ENCODE peak calls at places on chromosomes 3 and 15, in eight cellular contexts. One of them, this sample, is unnamed.

GRCh38 chr3:62940763-62941632 is 65.8 kb upstream of the CADPS start:
- DNase-seq in H54: no peak
- DNase-seq in activated naive CD4-positive, alpha-beta T cell treated with anti-CD3 and anti-CD28 coated beads for 36 hours: no peak
- DNase-seq in ascending aorta: no peak
- DNase-seq in D721Med: no peak
- DNase-seq in NCI-H1417: no peak
- DNase-seq in HS-5: peak
- DNase-seq in NAMALWA: no peak
- DNase-seq in this sample: no peak

GRCh38 chr3:172467170-172467824 is 19.0 kb upstream of the GHSR start:
- DNase-seq in H54: no peak
- DNase-seq in activated naive CD4-positive, alpha-beta T cell treated with anti-CD3 and anti-CD28 coated beads for 36 hours: no peak
- DNase-seq in ascending aorta: no peak
- DNase-seq in D721Med: no peak
- DNase-seq in NCI-H1417: no peak
- DNase-seq in HS-5: peak
- DNase-seq in NAMALWA: no peak
- DNase-seq in this sample: no peak

GRCh38 chr3:100042144-100042543 is 72.2 kb downstream of the FILIP1L start:
- DNase-seq in H54: no peak
- DNase-seq in activated naive CD4-positive, alpha-beta T cell treated with anti-CD3 and anti-CD28 coated beads for 36 hours: no peak
- DNase-seq in ascending aorta: peak
- DNase-seq in D721Med: no peak
- DNase-seq in NCI-H1417: no peak
- DNase-seq in HS-5: peak
- DNase-seq in NAMALWA: no peak
- DNase-seq in this sample: no peak

GRCh38 chr3:174438501-174439156 is 420.5 kb upstream of the NAALADL2 start:
- DNase-seq in H54: no peak
- DNase-seq in activated naive CD4-positive, alpha-beta T cell treated with anti-CD3 and anti-CD28 coated beads for 36 hours: no peak
- DNase-seq in ascending aorta: no peak
- DNase-seq in D721Med: no peak
- DNase-seq in NCI-H1417: no peak
- DNase-seq in HS-5: no peak
- DNase-seq in NAMALWA: no peak
- DNase-seq in this sample: no peak

GRCh38 chr15:40063563-40064011 is 24.6 kb upstream of the SRP14 start:
- DNase-seq in H54: peak
- DNase-seq in activated naive CD4-positive, alpha-beta T cell treated with anti-CD3 and anti-CD28 coated beads for 36 hours: no peak
- DNase-seq in ascending aorta: no peak
- DNase-seq in D721Med: no peak
- DNase-seq in NCI-H1417: no peak
- DNase-seq in HS-5: peak
- DNase-seq in NAMALWA: no peak
- DNase-seq in this sample: no peak

GRCh38 chr3:46284981-46285683 is 42.9 kb downstream of the CCR3 start:
- DNase-seq in H54: no peak
- DNase-seq in activated naive CD4-positive, alpha-beta T cell treated with anti-CD3 and anti-CD28 coated beads for 36 hours: peak
- DNase-seq in ascending aorta: no peak
- DNase-seq in D721Med: no peak
- DNase-seq in NCI-H1417: no peak
- DNase-seq in HS-5: no peak
- DNase-seq in NAMALWA: no peak
- DNase-seq in this sample: no peak

GRCh38 chr3:191356586-191357439 is 26.5 kb upstream of the UTS2B start:
- DNase-seq in H54: peak
- DNase-seq in activated naive CD4-positive, alpha-beta T cell treated with anti-CD3 and anti-CD28 coated beads for 36 hours: no peak
- DNase-seq in ascending aorta: peak
- DNase-seq in D721Med: no peak
- DNase-seq in NCI-H1417: no peak
- DNase-seq in HS-5: peak
- DNase-seq in NAMALWA: no peak
- DNase-seq in this sample: no peak

GRCh38 chr15:67135494-67135893 is 70.1 kb downstream of the SMAD3 start:
- DNase-seq in H54: no peak
- DNase-seq in activated naive CD4-positive, alpha-beta T cell treated with anti-CD3 and anti-CD28 coated beads for 36 hours: no peak
- DNase-seq in ascending aorta: peak
- DNase-seq in D721Med: no peak
- DNase-seq in NCI-H1417: no peak
- DNase-seq in HS-5: no peak
- DNase-seq in NAMALWA: no peak
- DNase-seq in this sample: no peak

GRCh38 chr15:78374436-78375393 is 34.6 kb downstream of the CRABP1 start:
- DNase-seq in H54: peak
- DNase-seq in activated naive CD4-positive, alpha-beta T cell treated with anti-CD3 and anti-CD28 coated beads for 36 hours: peak
- DNase-seq in ascending aorta: no peak
- DNase-seq in D721Med: no peak
- DNase-seq in NCI-H1417: no peak
- DNase-seq in HS-5: no peak
- DNase-seq in NAMALWA: no peak
- DNase-seq in this sample: no peak

GRCh38 chr15:40344631-40345120 is 3.9 kb upstream of the CCDC9B start:
- DNase-seq in H54: peak
- DNase-seq in activated naive CD4-positive, alpha-beta T cell treated with anti-CD3 and anti-CD28 coated beads for 36 hours: peak
- DNase-seq in ascending aorta: no peak
- DNase-seq in D721Med: peak
- DNase-seq in NCI-H1417: no peak
- DNase-seq in HS-5: no peak
- DNase-seq in NAMALWA: peak
- DNase-seq in this sample: peak

GRCh38 chr3:11306815-11307589 is 34.8 kb downstream of the ATG7 start:
- DNase-seq in H54: no peak
- DNase-seq in activated naive CD4-positive, alpha-beta T cell treated with anti-CD3 and anti-CD28 coated beads for 36 hours: peak
- DNase-seq in ascending aorta: no peak
- DNase-seq in D721Med: no peak
- DNase-seq in NCI-H1417: no peak
- DNase-seq in HS-5: no peak
- DNase-seq in NAMALWA: no peak
- DNase-seq in this sample: no peak

GRCh38 chr3:42849017-42849416 is 26.7 kb downstream of the CYP8B1 start:
- DNase-seq in H54: no peak
- DNase-seq in activated naive CD4-positive, alpha-beta T cell treated with anti-CD3 and anti-CD28 coated beads for 36 hours: no peak
- DNase-seq in ascending aorta: no peak
- DNase-seq in D721Med: no peak
- DNase-seq in NCI-H1417: no peak
- DNase-seq in HS-5: no peak
- DNase-seq in NAMALWA: no peak
- DNase-seq in this sample: no peak

GRCh38 chr3:181739628-181740027 is 27.9 kb downstream of the SOX2 start:
- DNase-seq in H54: no peak
- DNase-seq in activated naive CD4-positive, alpha-beta T cell treated with anti-CD3 and anti-CD28 coated beads for 36 hours: no peak
- DNase-seq in ascending aorta: no peak
- DNase-seq in D721Med: no peak
- DNase-seq in NCI-H1417: no peak
- DNase-seq in HS-5: no peak
- DNase-seq in NAMALWA: no peak
- DNase-seq in this sample: no peak

GRCh38 chr15:101657968-101658784 is 6.0 kb upstream of the TM2D3 start:
- DNase-seq in H54: no peak
- DNase-seq in activated naive CD4-positive, alpha-beta T cell treated with anti-CD3 and anti-CD28 coated beads for 36 hours: no peak
- DNase-seq in ascending aorta: no peak
- DNase-seq in D721Med: no peak
- DNase-seq in NCI-H1417: no peak
- DNase-seq in HS-5: no peak
- DNase-seq in NAMALWA: no peak
- DNase-seq in this sample: no peak

This sample was measured in upper lobe of right lung.